ENCODE peak calls at places on chromosomes 6 and 20, in ten cellular contexts. R, O, L, W, N, H, M, S, K and X are unnamed samples.

GRCh38 chr6:44022671-44023352 is 104.4 kb downstream of the MRPL14 start:
- DNase-seq in R (no peak), O (peak; percentile 52), L (no peak), W (peak; percentile 40), N (no peak), H (no peak), M (no peak), S (no peak), K (no peak), X (no peak)

GRCh38 chr20:10307359-10307735 is 88.7 kb downstream of the SNAP25 start:
- DNase-seq in R (no peak), O (no peak), L (no peak), W (no peak), N (no peak), H (no peak), M (no peak), S (no peak), K (no peak), X (no peak)

GRCh38 chr6:53240763-53241162 is 92.1 kb upstream of the GCM1 start:
- DNase-seq in R (no peak), O (no peak), L (no peak), W (peak; percentile 78), N (no peak), H (no peak), M (no peak), S (no peak), K (no peak), X (no peak)

GRCh38 chr6:136252441-136252840 is 2.3 kb upstream of the MTFR2 start:
- DNase-seq in R (no peak), O (no peak), L (no peak), W (no peak), N (no peak), H (no peak), M (no peak), S (no peak), K (no peak), X (no peak)

GRCh38 chr20:32632461-32633354 is 41.0 kb downstream of the C20orf203 start:
- DNase-seq in R (no peak), O (no peak), L (no peak), W (no peak), N (no peak), H (no peak), M (no peak), S (no peak), K (no peak), X (no peak)

GRCh38 chr6:75975904-75976303 is 96.6 kb downstream of the IMPG1 start:
- DNase-seq in R (no peak), O (no peak), L (no peak), W (no peak), N (no peak), H (no peak), M (no peak), S (no peak), K (no peak), X (no peak)

GRCh38 chr6:153129873-153130514 is 1.1 kb downstream of the RGS17 start:
- DNase-seq in R (no peak), O (no peak), L (peak; percentile 15), W (peak; percentile 72), N (peak; percentile 13), H (no peak), M (no peak), S (no peak), K (no peak), X (no peak)

GRCh38 chr6:169019727-169020491 is 233.7 kb downstream of the THBS2 start:
- DNase-seq in R (no peak), O (no peak), L (no peak), W (no peak), N (no peak), H (no peak), M (no peak), S (no peak), K (no peak), X (peak; percentile 90)

GRCh38 chr20:33005132-33005566 is 916 bp upstream of the SUN5 start:
- DNase-seq in R (no peak), O (no peak), L (no peak), W (no peak), N (no peak), H (no peak), M (no peak), S (no peak), K (no peak), X (no peak)

GRCh38 chr6:26140967-26141294 is 53.7 kb downstream of the HFE start:
- DNase-seq in R (no peak), O (no peak), L (no peak), W (no peak), N (no peak), H (no peak), M (no peak), S (no peak), K (no peak), X (no peak)

GRCh38 chr6:85498596-85499258 is 48.8 kb downstream of the NT5E start:
- DNase-seq in R (no peak), O (no peak), L (no peak), W (no peak), N (peak; percentile 43), H (no peak), M (no peak), S (no peak), K (no peak), X (no peak)

GRCh38 chr6:31171931-31172882 is 1.7 kb upstream of the POU5F1 start:
- DNase-seq in R (no peak), O (no peak), L (no peak), W (no peak), N (no peak), H (no peak), M (no peak), S (no peak), K (no peak), X (no peak)

GRCh38 chr6:56618050-56618449 is 24.6 kb downstream of the DST start:
- DNase-seq in R (no peak), O (no peak), L (no peak), W (no peak), N (no peak), H (no peak), M (no peak), S (no peak), K (no peak), X (no peak)

GRCh38 chr6:108168980-108169800 is 3.4 kb downstream of the NR2E1 start:
- DNase-seq in R (no peak), O (no peak), L (no peak), W (no peak), N (no peak), H (no peak), M (no peak), S (no peak), K (no peak), X (no peak)

GRCh38 chr6:137112067-137112355 is 61.4 kb downstream of the IL22RA2 start:
- DNase-seq in R (no peak), O (no peak), L (peak; percentile 9), W (no peak), N (no peak), H (no peak), M (no peak), S (no peak), K (no peak), X (no peak)

GRCh38 chr6:51099201-51099600 is 280.5 kb downstream of the TFAP2B start:
- DNase-seq in R (no peak), O (no peak), L (no peak), W (no peak), N (no peak), H (no peak), M (no peak), S (no peak), K (no peak), X (no peak)

GRCh38 chr6:135183532-135184440 is 2.7 kb downstream of the MYB start:
- DNase-seq in R (no peak), O (no peak), L (no peak), W (peak; percentile 89), N (peak; percentile 35), H (peak; percentile 37), M (no peak), S (peak; percentile 83), K (no peak), X (no peak)

DNA sequence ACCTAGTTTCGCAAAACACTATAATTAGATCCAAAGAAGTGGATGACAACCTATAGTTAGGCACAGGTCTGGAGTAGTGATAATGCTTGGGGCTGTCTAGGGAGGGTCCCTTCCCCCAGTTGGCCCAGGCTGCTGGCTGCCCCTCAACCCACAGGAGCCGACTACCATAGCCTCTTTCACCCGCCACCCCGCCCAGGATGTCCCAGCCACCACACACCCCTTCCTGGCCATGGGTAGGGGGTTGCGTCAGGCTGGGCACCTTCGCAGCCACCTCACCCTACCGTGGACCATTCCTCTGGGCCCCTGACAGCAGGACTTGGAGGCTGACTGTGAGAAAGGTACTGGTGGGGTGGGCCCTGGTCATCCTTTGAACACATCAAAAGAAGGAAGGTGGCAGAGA is 8.5 kb downstream of the TFEB start:
- DNase-seq in R (no peak), O (no peak), L (no peak), W (peak; percentile 88), N (no peak), H (no peak), M (no peak), S (no peak), K (no peak), X (no peak)
- TF ChIP-seq POLR2A in R (no peak), O (no peak), L (no peak), W (no peak), N (no peak), H (no peak), M (no peak), S (no peak), K (no peak), X (no peak)

GRCh38 chr20:45814314-45814713 is 1.9 kb downstream of the UBE2C start:
- DNase-seq in R (no peak), O (no peak), L (no peak), W (no peak), N (no peak), H (no peak), M (no peak), S (no peak), K (no peak), X (no peak)
- TF ChIP-seq POLR2A in R (no peak), O (no peak), L (no peak), W (no peak), N (no peak), H (no peak), M (no peak), S (no peak), K (no peak), X (no peak)

DNA sequence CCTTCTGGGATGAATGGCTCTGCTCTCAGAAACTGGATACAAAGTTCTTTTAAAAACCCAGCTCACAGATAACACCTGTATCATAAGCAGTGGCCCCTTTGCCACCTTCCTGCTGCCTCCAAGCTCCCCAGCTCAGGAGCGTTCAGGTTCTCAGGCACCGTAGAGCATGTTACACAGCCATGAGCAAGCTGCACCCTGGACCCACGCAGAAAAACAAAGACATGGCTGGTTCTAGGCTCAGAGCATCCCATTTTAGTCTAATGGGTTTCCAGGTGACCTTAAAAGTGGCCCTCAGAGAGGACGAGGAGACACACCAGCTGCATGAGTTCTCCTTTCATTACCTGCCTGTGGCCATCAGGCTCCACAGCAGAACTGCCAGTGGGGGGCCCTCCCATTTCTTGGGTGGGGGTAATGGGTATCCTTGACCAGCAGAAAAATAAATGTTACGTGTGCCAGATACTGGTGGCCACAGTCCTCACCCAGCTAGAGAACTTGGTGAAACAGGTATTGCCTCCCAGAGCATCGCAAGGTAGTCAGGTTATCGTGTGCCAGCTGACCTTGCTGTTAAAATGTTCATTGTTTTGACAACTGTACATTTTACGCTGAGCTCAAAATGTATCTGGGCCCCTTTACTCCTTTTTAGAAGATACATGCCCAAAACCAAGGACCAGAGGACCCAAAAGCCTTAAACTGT is 7.5 kb downstream of the PSMA7 start:
- DNase-seq in R (no peak), O (no peak), L (no peak), W (no peak), N (no peak), H (no peak), M (no peak), S (no peak), K (no peak), X (no peak)
- TF ChIP-seq POLR2A in R (peak; percentile 62), O (no peak), L (no peak), W (no peak), N (no peak), H (no peak), M (peak; percentile 72), S (no peak), K (no peak), X (no peak)

GRCh38 chr6:7541175-7542064 is at the start of gene DSP:
- DNase-seq in R (peak; percentile 39), O (no peak), L (no peak), W (peak; percentile 88), N (peak; percentile 15), H (peak; percentile 57), M (peak; percentile 49), S (peak; percentile 95), K (peak; percentile 68), X (peak; percentile 75)
- TF ChIP-seq POLR2A in R (no peak), O (no peak), L (no peak), W (no peak), N (no peak), H (no peak), M (no peak), S (peak; percentile 98), K (no peak), X (no peak)